ENCODE peak calls at places on chromosomes 11 and 22, in seven cellular contexts. S, I, Y, B, G, F and R are unnamed samples.

GRCh38 chr11:120139316-120140069 is 1.6 kb upstream of the TRIM29 start:
- DNase-seq in I (no peak), S (no peak), F (no peak), G (no peak), B (no peak), Y (no peak), R (no peak)

GRCh38 chr11:76270387-76270786 is 64.1 kb upstream of the WNT11 start:
- DNase-seq in S (no peak), Y (no peak), I (no peak), B (no peak), F (no peak), G (no peak), R (no peak)

GRCh38 chr22:27213766-27214581 is 556.6 kb downstream of the MIAT start:
- DNase-seq in Y (no peak), G (no peak), B (peak), F (no peak), S (no peak), I (no peak), R (peak)

GRCh38 chr11:98136357-98136756 is 884.4 kb upstream of the CNTN5 start:
- DNase-seq in F (no peak), I (no peak), G (no peak), Y (no peak), B (no peak), S (no peak), R (no peak)

GRCh38 chr11:128790200-128790599 is 76.9 kb downstream of the KCNJ1 start:
- DNase-seq in Y (no peak), S (peak), F (no peak), B (peak), I (peak), G (no peak), R (peak)

GRCh38 chr11:85755285-85755684 is 55.7 kb downstream of the SYTL2 start:
- DNase-seq in B (no peak), G (no peak), Y (no peak), F (no peak), I (no peak), S (no peak), R (no peak)

GRCh38 chr11:123063396-123064267 is 1.7 kb upstream of the HSPA8 start:
- DNase-seq in S (peak), Y (peak), I (peak), F (no peak), B (peak), G (no peak), R (peak)

GRCh38 chr11:111540921-111541208 is 345 bp downstream of the LAYN start:
- DNase-seq in I (no peak), G (no peak), Y (no peak), S (no peak), B (no peak), F (no peak), R (no peak)

GRCh38 chr11:65290448-65291165 is 24.1 kb upstream of the CDC42EP2 start:
- DNase-seq in Y (no peak), F (no peak), S (peak), G (no peak), B (peak), I (peak), R (peak)

GRCh38 chr22:22167791-22168189 is 76.8 kb upstream of the VPREB1 start:
- DNase-seq in B (no peak), S (no peak), G (no peak), F (no peak), I (no peak), Y (no peak), R (no peak)

GRCh38 chr11:66353762-66354161 is 6.3 kb upstream of the B4GAT1 start:
- DNase-seq in Y (no peak), F (no peak), S (no peak), B (no peak), G (no peak), I (no peak), R (no peak)